ENCODE peak calls at places on chromosomes 13 and 19, in five cellular contexts. One of them, this sample, is unnamed.

GRCh38 chr13:100235311-100235901 is 146.5 kb downstream of the PCCA start:
- DNase-seq in HepG2: peak; percentile 60
- DNase-seq in GM12878: no peak
- DNase-seq in K562: peak; percentile 22
- DNase-seq in H1: no peak
- DNase-seq in this sample: no peak

GRCh38 chr19:7454998-7455397 is 33.8 kb downstream of the PEX11G start:
- DNase-seq in HepG2: no peak
- DNase-seq in K562: no peak
- DNase-seq in H1: no peak
- DNase-seq in GM12878: no peak
- DNase-seq in this sample: no peak

GRCh38 chr19:3135961-3136683 is at the start of gene GNA15:
- DNase-seq in GM12878: no peak
- DNase-seq in K562: no peak
- DNase-seq in H1: no peak
- DNase-seq in HepG2: no peak
- DNase-seq in this sample: no peak

GRCh38 chr19:8324186-8325050 is 3.1 kb downstream of the RPS28 start:
- DNase-seq in K562: no peak
- DNase-seq in H1: no peak
- DNase-seq in HepG2: no peak
- DNase-seq in GM12878: no peak
- DNase-seq in this sample: no peak

GRCh38 chr19:39870171-39870971 is 24.2 kb upstream of the FBL start:
- DNase-seq in K562: peak; percentile 35
- DNase-seq in HepG2: no peak
- DNase-seq in GM12878: no peak
- DNase-seq in H1: no peak
- DNase-seq in this sample: peak; percentile 85

GRCh38 chr19:1243768-1244692 is 2.5 kb downstream of the ATP5F1D start:
- DNase-seq in HepG2: peak; percentile 81
- DNase-seq in K562: no peak
- DNase-seq in H1: no peak
- DNase-seq in GM12878: no peak
- DNase-seq in this sample: peak; percentile 93

GRCh38 chr19:15332311-15332996 is at the start of gene BRD4:
- DNase-seq in K562: peak; percentile 91
- DNase-seq in H1: no peak
- DNase-seq in GM12878: no peak
- DNase-seq in HepG2: no peak
- DNase-seq in this sample: peak; percentile 69

GRCh38 chr13:73059460-73060250 is 850 bp downstream of the KLF5 start:
- DNase-seq in GM12878: no peak
- DNase-seq in H1: no peak
- DNase-seq in K562: peak; percentile 34
- DNase-seq in HepG2: peak; percentile 52
- DNase-seq in this sample: peak; percentile 78

GRCh38 chr19:35236638-35237400 is 8.3 kb upstream of the FAM187B start:
- DNase-seq in HepG2: no peak
- DNase-seq in GM12878: no peak
- DNase-seq in K562: no peak
- DNase-seq in H1: no peak
- DNase-seq in this sample: no peak

GRCh38 chr13:52838433-52839107 is 9.9 kb downstream of the PCDH8 start:
- DNase-seq in HepG2: no peak
- DNase-seq in H1: no peak
- DNase-seq in GM12878: no peak
- DNase-seq in K562: no peak
- DNase-seq in this sample: no peak

GRCh38 chr13:110714798-110715394 is 1.4 kb downstream of the ING1 start:
- DNase-seq in HepG2: peak; percentile 20
- DNase-seq in K562: no peak
- DNase-seq in H1: no peak
- DNase-seq in GM12878: no peak
- DNase-seq in this sample: peak; percentile 49

GRCh38 chr13:79724348-79725103 is 243.6 kb downstream of the NDFIP2 start:
- DNase-seq in HepG2: peak; percentile 89
- DNase-seq in GM12878: no peak
- DNase-seq in H1: no peak
- DNase-seq in K562: no peak
- DNase-seq in this sample: no peak

GRCh38 chr13:50170447-50171037 is 155.3 kb downstream of the KCNRG start:
- DNase-seq in H1: no peak
- DNase-seq in HepG2: no peak
- DNase-seq in K562: no peak
- DNase-seq in GM12878: no peak
- DNase-seq in this sample: no peak

GRCh38 chr19:41221514-41222205 is 2.6 kb downstream of the AXL start:
- DNase-seq in GM12878: no peak
- DNase-seq in HepG2: no peak
- DNase-seq in H1: no peak
- DNase-seq in K562: no peak
- DNase-seq in this sample: no peak

GRCh38 chr19:41222240-41222639 is 3.2 kb downstream of the AXL start:
- DNase-seq in H1: no peak
- DNase-seq in GM12878: no peak
- DNase-seq in K562: no peak
- DNase-seq in HepG2: no peak
- DNase-seq in this sample: no peak

GRCh38 chr19:41225238-41226052 is 6.4 kb downstream of the AXL start:
- DNase-seq in K562: peak; percentile 86
- DNase-seq in GM12878: no peak
- DNase-seq in H1: peak; percentile 47
- DNase-seq in HepG2: peak; percentile 91
- DNase-seq in this sample: peak; percentile 63

GRCh38 chr19:41224632-41225031 is 5.6 kb downstream of the AXL start:
- DNase-seq in HepG2: no peak
- DNase-seq in GM12878: no peak
- DNase-seq in K562: no peak
- DNase-seq in H1: no peak
- DNase-seq in this sample: no peak

GRCh38 chr19:41223431-41224234 is 4.6 kb downstream of the AXL start:
- DNase-seq in H1: peak; percentile 84
- DNase-seq in HepG2: peak; percentile 57
- DNase-seq in K562: no peak
- DNase-seq in GM12878: no peak
- DNase-seq in this sample: peak; percentile 65
- TF ChIP-seq ATF2 in H1: no peak
- TF ChIP-seq ATF2 in HepG2: no peak
- TF ChIP-seq ATF2 in K562: no peak
- TF ChIP-seq ATF2 in GM12878: no peak
- TF ChIP-seq ATF2 in this sample: no peak

GRCh38 chr13:27034678-27035111 is 136.9 kb downstream of the USP12 start:
- DNase-seq in HepG2: no peak
- DNase-seq in K562: peak; percentile 20
- DNase-seq in GM12878: no peak
- DNase-seq in H1: no peak
- DNase-seq in this sample: peak; percentile 39

GRCh38 chr13:27035892-27036235 is 135.7 kb downstream of the USP12 start:
- DNase-seq in K562: no peak
- DNase-seq in HepG2: no peak
- DNase-seq in GM12878: no peak
- DNase-seq in H1: no peak
- DNase-seq in this sample: no peak

GRCh38 chr13:27037571-27037970 is 134.0 kb downstream of the USP12 start:
- DNase-seq in K562: no peak
- DNase-seq in HepG2: no peak
- DNase-seq in GM12878: no peak
- DNase-seq in H1: no peak
- DNase-seq in this sample: no peak

GRCh38 chr13:27037171-27037570 is 134.4 kb downstream of the USP12 start:
- DNase-seq in H1: no peak
- DNase-seq in GM12878: no peak
- DNase-seq in K562: no peak
- DNase-seq in HepG2: no peak
- DNase-seq in this sample: no peak

DNA sequence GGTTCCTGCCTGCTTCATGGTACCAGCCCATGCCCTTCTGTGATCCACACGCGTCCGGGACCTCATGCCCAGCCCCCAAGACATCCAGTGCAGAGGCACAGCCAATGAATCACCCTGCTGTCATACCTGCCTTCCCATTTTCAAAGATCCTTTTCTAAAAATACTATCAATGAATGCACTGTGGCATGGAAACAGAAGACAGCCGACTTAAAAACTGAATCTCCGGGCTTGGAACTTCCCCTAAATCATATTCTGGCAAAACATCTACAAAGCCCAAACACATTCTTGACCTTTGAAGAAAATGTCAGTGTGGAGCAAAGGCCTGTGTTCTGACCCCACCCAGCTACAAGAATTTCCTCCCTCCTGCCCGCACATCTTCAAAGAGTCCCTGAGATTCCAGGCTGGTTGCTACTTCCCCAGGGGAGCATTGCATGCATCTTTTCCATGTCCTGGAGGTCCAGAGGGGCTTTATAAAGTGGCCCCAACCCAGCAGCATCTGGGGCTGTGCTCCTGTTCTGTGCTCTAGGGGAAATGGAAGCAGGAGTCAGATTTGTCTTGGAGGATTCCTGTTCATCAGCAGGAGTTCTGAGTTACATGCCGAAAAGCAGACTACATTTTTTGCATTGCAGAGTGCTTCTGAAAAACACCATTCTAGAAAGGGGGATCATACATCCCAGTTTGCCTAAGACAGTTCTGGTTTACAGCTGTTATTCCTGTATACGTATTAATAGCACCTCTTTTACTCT is 135.2 kb downstream of the USP12 start:
- DNase-seq in K562: no peak
- DNase-seq in HepG2: no peak
- DNase-seq in H1: no peak
- DNase-seq in GM12878: no peak
- DNase-seq in this sample: no peak
- TF ChIP-seq ATF2 in K562: no peak
- TF ChIP-seq ATF2 in HepG2: no peak
- TF ChIP-seq ATF2 in H1: no peak
- TF ChIP-seq ATF2 in GM12878: no peak
- TF ChIP-seq ATF2 in this sample: no peak

DNA sequence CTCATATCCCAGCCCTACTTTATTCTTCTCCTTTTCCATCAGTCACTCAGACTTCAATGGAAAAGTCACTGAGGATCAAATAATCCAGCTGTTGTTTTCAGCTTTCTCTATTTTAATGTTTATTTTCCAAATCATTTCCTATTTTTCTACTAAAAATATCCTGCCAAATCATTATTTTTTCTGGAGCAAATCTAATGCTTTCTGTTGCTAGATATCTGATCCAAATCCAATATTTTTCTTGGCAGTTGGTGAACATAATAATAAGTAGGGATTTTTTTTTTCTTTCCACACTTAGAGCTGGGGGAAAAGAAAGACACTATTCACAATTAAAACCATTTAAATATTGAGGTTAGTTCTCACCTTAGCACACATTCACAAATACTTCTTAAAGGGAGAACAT is 656.1 kb downstream of the DACH1 start:
- DNase-seq in H1: no peak
- DNase-seq in K562: no peak
- DNase-seq in HepG2: no peak
- DNase-seq in GM12878: no peak
- DNase-seq in this sample: no peak
- TF ChIP-seq ATF2 in H1: no peak
- TF ChIP-seq ATF2 in K562: no peak
- TF ChIP-seq ATF2 in HepG2: no peak
- TF ChIP-seq ATF2 in GM12878: no peak
- TF ChIP-seq ATF2 in this sample: no peak

DNA sequence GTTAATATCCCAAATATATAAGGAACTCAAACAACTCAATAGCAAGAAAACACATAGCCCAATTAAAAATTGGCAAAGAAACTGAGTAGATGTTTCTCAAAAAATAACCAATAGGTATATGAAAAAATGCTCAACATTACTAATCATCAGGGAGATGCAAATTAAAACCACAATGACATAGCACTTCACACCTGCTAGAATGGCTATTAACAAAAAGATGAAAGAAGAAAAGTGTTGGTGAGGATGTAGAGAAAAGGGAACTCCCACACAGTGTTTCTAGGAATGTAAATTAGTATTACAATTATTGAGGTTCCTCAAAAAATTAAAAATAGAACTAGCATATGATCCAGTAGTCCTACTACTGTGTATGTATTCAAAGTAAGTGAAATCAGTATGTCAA is 1212.8 kb downstream of the DIAPH3 start:
- DNase-seq in K562: no peak
- DNase-seq in GM12878: no peak
- DNase-seq in HepG2: no peak
- DNase-seq in H1: no peak
- DNase-seq in this sample: no peak
- TF ChIP-seq ATF2 in K562: no peak
- TF ChIP-seq ATF2 in GM12878: no peak
- TF ChIP-seq ATF2 in HepG2: no peak
- TF ChIP-seq ATF2 in H1: no peak
- TF ChIP-seq ATF2 in this sample: no peak

DNA sequence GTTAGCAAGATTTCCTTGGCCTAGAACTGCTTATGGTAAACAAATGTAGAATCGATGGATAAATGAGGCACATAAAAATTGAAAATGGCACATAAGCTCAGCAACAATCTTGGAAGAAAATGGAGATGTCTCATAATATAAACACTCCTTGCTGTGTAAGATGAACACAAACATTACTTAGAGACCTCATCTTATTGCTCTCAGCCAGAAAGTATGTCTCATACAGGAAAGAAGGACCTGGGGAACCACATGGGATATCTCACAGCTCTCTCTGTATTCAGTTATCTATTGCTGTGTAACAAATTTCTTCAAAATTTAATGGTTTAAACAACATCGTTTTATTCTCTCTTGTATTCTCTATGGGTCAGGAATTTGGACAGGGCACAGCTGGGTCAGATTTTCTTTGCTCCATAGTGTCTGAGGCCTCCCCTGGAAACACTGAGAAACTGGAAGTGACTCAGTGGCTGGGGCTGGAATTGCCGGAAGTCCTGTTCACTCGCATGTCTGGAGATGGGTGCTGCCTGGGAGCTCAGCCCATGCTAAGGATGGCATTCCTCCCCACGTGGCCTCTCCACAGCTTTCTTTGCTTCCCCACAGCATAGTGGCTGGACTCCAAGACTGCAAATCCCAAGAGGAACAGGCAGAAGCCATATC is 105.1 kb downstream of the NUFIP1 start:
- DNase-seq in H1: no peak
- DNase-seq in HepG2: no peak
- DNase-seq in K562: no peak
- DNase-seq in GM12878: no peak
- DNase-seq in this sample: no peak
- TF ChIP-seq ATF2 in H1: no peak
- TF ChIP-seq ATF2 in HepG2: no peak
- TF ChIP-seq ATF2 in K562: no peak
- TF ChIP-seq ATF2 in GM12878: no peak
- TF ChIP-seq ATF2 in this sample: no peak

DNA sequence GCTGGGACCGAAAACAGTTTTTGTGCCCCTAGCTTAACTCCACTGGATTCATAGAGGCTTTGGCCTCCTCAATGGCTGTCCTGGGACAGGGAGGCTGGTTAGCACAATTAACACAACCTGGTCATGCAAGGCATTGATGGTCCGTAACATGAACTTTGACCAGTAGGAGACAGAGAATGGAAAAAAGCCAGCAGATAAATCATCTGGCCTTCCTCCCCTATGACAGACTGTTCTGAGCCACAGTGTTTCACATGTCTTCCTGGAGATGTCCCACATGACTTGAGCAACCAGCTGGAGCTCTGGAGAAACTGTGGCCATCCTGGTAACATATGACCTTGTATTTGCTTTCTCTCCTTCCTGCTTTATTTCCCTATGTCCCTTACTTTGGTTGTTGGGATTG is 244.2 kb downstream of the UQCRFS1 start:
- DNase-seq in HepG2: no peak
- DNase-seq in K562: no peak
- DNase-seq in GM12878: no peak
- DNase-seq in H1: no peak
- DNase-seq in this sample: no peak
- TF ChIP-seq ATF2 in HepG2: no peak
- TF ChIP-seq ATF2 in K562: no peak
- TF ChIP-seq ATF2 in GM12878: no peak
- TF ChIP-seq ATF2 in H1: no peak
- TF ChIP-seq ATF2 in this sample: no peak